ENCODE peak calls at places on chromosomes 16 and 17, in six cellular contexts. One of them, this sample, is unnamed.

GRCh38 chr17:66386789-66387351 is 84.5 kb downstream of the PRKCA start:
- DNase-seq in BJ: no peak
- DNase-seq in choroid plexus epithelial cell: no peak
- DNase-seq in AG09319: no peak
- DNase-seq in epithelial cell of proximal tubule: peak; percentile 71
- DNase-seq in cardiac fibroblast: no peak
- DNase-seq in this sample: no peak

GRCh38 chr17:59345476-59345875 is 14.0 kb downstream of the YPEL2 start:
- DNase-seq in BJ: no peak
- DNase-seq in AG09319: no peak
- DNase-seq in choroid plexus epithelial cell: no peak
- DNase-seq in epithelial cell of proximal tubule: no peak
- DNase-seq in cardiac fibroblast: no peak
- DNase-seq in this sample: no peak

GRCh38 chr17:67108411-67108810 is 64.1 kb downstream of the CACNG1 start:
- DNase-seq in choroid plexus epithelial cell: no peak
- DNase-seq in AG09319: no peak
- DNase-seq in epithelial cell of proximal tubule: no peak
- DNase-seq in BJ: no peak
- DNase-seq in cardiac fibroblast: no peak
- DNase-seq in this sample: no peak

GRCh38 chr17:15945493-15946209 is 721 bp downstream of the ADORA2B start:
- DNase-seq in epithelial cell of proximal tubule: no peak
- DNase-seq in choroid plexus epithelial cell: peak; percentile 61
- DNase-seq in cardiac fibroblast: peak; percentile 45
- DNase-seq in BJ: no peak
- DNase-seq in AG09319: no peak
- DNase-seq in this sample: no peak

GRCh38 chr17:74012465-74012864 is 191.0 kb upstream of the RPL38 start:
- DNase-seq in epithelial cell of proximal tubule: no peak
- DNase-seq in AG09319: no peak
- DNase-seq in BJ: no peak
- DNase-seq in cardiac fibroblast: no peak
- DNase-seq in choroid plexus epithelial cell: no peak
- DNase-seq in this sample: no peak

GRCh38 chr17:32267690-32268205 is 2.1 kb downstream of the RHBDL3 start:
- DNase-seq in choroid plexus epithelial cell: no peak
- DNase-seq in AG09319: no peak
- DNase-seq in BJ: no peak
- DNase-seq in epithelial cell of proximal tubule: no peak
- DNase-seq in cardiac fibroblast: no peak
- DNase-seq in this sample: no peak

GRCh38 chr17:47649972-47650524 is 329 bp downstream of the KPNB1 start:
- DNase-seq in BJ: no peak
- DNase-seq in choroid plexus epithelial cell: no peak
- DNase-seq in cardiac fibroblast: peak; percentile 62
- DNase-seq in AG09319: no peak
- DNase-seq in epithelial cell of proximal tubule: no peak
- DNase-seq in this sample: no peak

GRCh38 chr17:73308017-73308823 is 3.6 kb downstream of the CDC42EP4 start:
- DNase-seq in AG09319: no peak
- DNase-seq in BJ: peak; percentile 68
- DNase-seq in choroid plexus epithelial cell: peak; percentile 95
- DNase-seq in epithelial cell of proximal tubule: peak; percentile 83
- DNase-seq in cardiac fibroblast: peak; percentile 82
- DNase-seq in this sample: no peak

GRCh38 chr17:27368971-27369370 is 75.1 kb downstream of the WSB1 start:
- DNase-seq in BJ: no peak
- DNase-seq in AG09319: no peak
- DNase-seq in choroid plexus epithelial cell: no peak
- DNase-seq in epithelial cell of proximal tubule: no peak
- DNase-seq in cardiac fibroblast: no peak
- DNase-seq in this sample: no peak

GRCh38 chr17:47915667-47916242 is 19.7 kb downstream of the SP2 start:
- DNase-seq in BJ: no peak
- DNase-seq in AG09319: no peak
- DNase-seq in epithelial cell of proximal tubule: no peak
- DNase-seq in choroid plexus epithelial cell: no peak
- DNase-seq in cardiac fibroblast: no peak
- DNase-seq in this sample: no peak

GRCh38 chr16:58041628-58041955 is 16.0 kb downstream of the MMP15 start:
- DNase-seq in BJ: no peak
- DNase-seq in cardiac fibroblast: no peak
- DNase-seq in choroid plexus epithelial cell: no peak
- DNase-seq in AG09319: no peak
- DNase-seq in epithelial cell of proximal tubule: no peak
- DNase-seq in this sample: no peak

GRCh38 chr16:79066621-79067020 is 533.9 kb downstream of the MAF start:
- DNase-seq in cardiac fibroblast: no peak
- DNase-seq in BJ: no peak
- DNase-seq in epithelial cell of proximal tubule: no peak
- DNase-seq in AG09319: no peak
- DNase-seq in choroid plexus epithelial cell: no peak
- DNase-seq in this sample: no peak

GRCh38 chr17:42845918-42846593 is 1.7 kb downstream of the AOC2 start:
- DNase-seq in cardiac fibroblast: no peak
- DNase-seq in BJ: no peak
- DNase-seq in AG09319: no peak
- DNase-seq in choroid plexus epithelial cell: no peak
- DNase-seq in epithelial cell of proximal tubule: no peak
- DNase-seq in this sample: no peak

GRCh38 chr17:413706-414440 is 61.3 kb upstream of the RPH3AL start:
- DNase-seq in epithelial cell of proximal tubule: no peak
- DNase-seq in AG09319: no peak
- DNase-seq in cardiac fibroblast: no peak
- DNase-seq in BJ: no peak
- DNase-seq in choroid plexus epithelial cell: no peak
- DNase-seq in this sample: no peak

GRCh38 chr17:57270801-57271245 is 14.5 kb downstream of the MSI2 start:
- DNase-seq in cardiac fibroblast: no peak
- DNase-seq in choroid plexus epithelial cell: no peak
- DNase-seq in AG09319: no peak
- DNase-seq in epithelial cell of proximal tubule: no peak
- DNase-seq in BJ: no peak
- DNase-seq in this sample: no peak

GRCh38 chr17:46979023-46979870 is at the start of gene RPRML:
- DNase-seq in choroid plexus epithelial cell: peak; percentile 27
- DNase-seq in epithelial cell of proximal tubule: no peak
- DNase-seq in cardiac fibroblast: no peak
- DNase-seq in AG09319: no peak
- DNase-seq in BJ: no peak
- DNase-seq in this sample: peak; percentile 54

GRCh38 chr17:11535231-11535630 is 63.0 kb upstream of the DNAH9 start:
- DNase-seq in BJ: no peak
- DNase-seq in epithelial cell of proximal tubule: no peak
- DNase-seq in cardiac fibroblast: no peak
- DNase-seq in choroid plexus epithelial cell: no peak
- DNase-seq in AG09319: no peak
- DNase-seq in this sample: no peak

GRCh38 chr17:79842656-79843474 is 3.6 kb upstream of the CBX4 start:
- DNase-seq in AG09319: no peak
- DNase-seq in cardiac fibroblast: peak; percentile 17
- DNase-seq in choroid plexus epithelial cell: no peak
- DNase-seq in epithelial cell of proximal tubule: no peak
- DNase-seq in BJ: no peak
- DNase-seq in this sample: peak; percentile 37

GRCh38 chr17:29145289-29146058 is 34.7 kb downstream of the MYO18A start:
- DNase-seq in choroid plexus epithelial cell: peak; percentile 93
- DNase-seq in epithelial cell of proximal tubule: no peak
- DNase-seq in BJ: no peak
- DNase-seq in cardiac fibroblast: peak; percentile 85
- DNase-seq in AG09319: no peak
- DNase-seq in this sample: peak; percentile 36

GRCh38 chr16:5386989-5387388 is 289.4 kb upstream of the EEF2KMT start:
- DNase-seq in AG09319: no peak
- DNase-seq in cardiac fibroblast: no peak
- DNase-seq in epithelial cell of proximal tubule: no peak
- DNase-seq in choroid plexus epithelial cell: no peak
- DNase-seq in BJ: no peak
- DNase-seq in this sample: no peak

GRCh38 chr17:65243838-65244237 is 106.7 kb downstream of the RGS9 start:
- DNase-seq in choroid plexus epithelial cell: peak; percentile 36
- DNase-seq in epithelial cell of proximal tubule: peak; percentile 7
- DNase-seq in AG09319: no peak
- DNase-seq in cardiac fibroblast: peak; percentile 56
- DNase-seq in BJ: no peak
- DNase-seq in this sample: no peak

GRCh38 chr17:16275024-16275423 is 58.0 kb downstream of the PIGL start:
- DNase-seq in cardiac fibroblast: no peak
- DNase-seq in AG09319: no peak
- DNase-seq in choroid plexus epithelial cell: no peak
- DNase-seq in epithelial cell of proximal tubule: no peak
- DNase-seq in BJ: no peak
- DNase-seq in this sample: no peak

DNA sequence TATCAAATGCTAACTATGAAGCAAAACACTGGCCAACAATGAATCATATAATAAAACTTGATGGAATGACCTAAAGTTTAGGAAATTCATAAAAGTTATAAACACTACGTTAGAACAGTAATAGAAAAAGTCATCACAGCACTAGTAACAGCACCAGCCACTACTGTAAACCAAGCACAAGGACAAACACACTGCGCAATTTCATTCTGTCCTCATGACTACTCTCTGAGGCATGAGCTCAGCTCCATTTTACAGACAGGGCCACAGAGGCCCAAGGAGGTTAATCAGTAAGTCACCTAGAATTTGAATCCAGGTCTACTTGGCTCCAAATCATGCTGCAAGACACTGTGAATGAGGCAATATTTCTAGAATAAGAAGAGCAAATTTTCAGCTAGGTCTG is 13.4 kb downstream of the EMC8 start:
- DNase-seq in BJ: no peak
- DNase-seq in AG09319: no peak
- DNase-seq in epithelial cell of proximal tubule: no peak
- DNase-seq in choroid plexus epithelial cell: no peak
- DNase-seq in cardiac fibroblast: peak; percentile 15
- DNase-seq in this sample: no peak
- TF ChIP-seq CTCF in BJ: no peak
- TF ChIP-seq CTCF in AG09319: no peak
- TF ChIP-seq CTCF in epithelial cell of proximal tubule: no peak
- TF ChIP-seq CTCF in choroid plexus epithelial cell: no peak
- TF ChIP-seq CTCF in cardiac fibroblast: no peak
- TF ChIP-seq CTCF in this sample: no peak

DNA sequence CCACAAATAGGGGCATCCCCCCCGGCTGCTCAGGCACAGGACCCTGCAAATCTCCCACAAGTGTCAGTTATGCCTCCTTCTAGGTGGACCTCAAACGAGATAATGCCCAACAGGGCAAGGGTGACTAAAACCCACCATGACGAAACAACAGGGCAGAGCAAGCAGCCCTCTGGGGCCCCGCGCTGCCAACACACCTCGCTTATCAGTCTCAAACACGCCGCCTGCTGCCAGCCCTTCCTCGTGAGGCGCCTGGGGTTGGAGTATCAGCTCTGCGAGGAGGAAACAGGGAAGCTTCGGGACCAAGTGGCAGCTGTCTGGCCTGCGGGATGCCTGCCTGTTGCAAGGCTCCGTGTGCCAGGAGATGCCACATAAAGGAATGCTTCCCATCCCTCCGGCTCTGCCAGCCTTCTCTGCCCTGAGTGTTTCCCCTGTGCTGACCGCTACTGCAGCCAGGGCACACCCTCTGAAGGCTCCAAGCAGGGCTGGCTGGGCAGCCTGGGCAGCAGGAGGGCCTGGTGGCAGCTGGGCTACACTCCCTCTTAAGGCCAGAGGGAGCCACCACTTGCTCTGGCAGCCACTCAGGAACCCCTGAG is 2.5 kb downstream of the SMIM5 start:
- DNase-seq in cardiac fibroblast: no peak
- DNase-seq in AG09319: no peak
- DNase-seq in choroid plexus epithelial cell: no peak
- DNase-seq in epithelial cell of proximal tubule: no peak
- DNase-seq in BJ: no peak
- DNase-seq in this sample: no peak
- TF ChIP-seq CTCF in cardiac fibroblast: no peak
- TF ChIP-seq CTCF in AG09319: no peak
- TF ChIP-seq CTCF in choroid plexus epithelial cell: no peak
- TF ChIP-seq CTCF in epithelial cell of proximal tubule: no peak
- TF ChIP-seq CTCF in BJ: no peak
- TF ChIP-seq CTCF in this sample: no peak

GRCh38 chr17:21001813-21002221 is 41.0 kb downstream of the USP22 start:
- DNase-seq in epithelial cell of proximal tubule: no peak
- DNase-seq in BJ: no peak
- DNase-seq in AG09319: no peak
- DNase-seq in choroid plexus epithelial cell: no peak
- DNase-seq in cardiac fibroblast: no peak
- DNase-seq in this sample: no peak
- TF ChIP-seq CTCF in epithelial cell of proximal tubule: no peak
- TF ChIP-seq CTCF in BJ: no peak
- TF ChIP-seq CTCF in AG09319: no peak
- TF ChIP-seq CTCF in choroid plexus epithelial cell: no peak
- TF ChIP-seq CTCF in cardiac fibroblast: no peak
- TF ChIP-seq CTCF in this sample: no peak

GRCh38 chr16:27202923-27203428 is 350 bp upstream of the KDM8 start:
- DNase-seq in BJ: no peak
- DNase-seq in cardiac fibroblast: no peak
- DNase-seq in epithelial cell of proximal tubule: no peak
- DNase-seq in AG09319: no peak
- DNase-seq in choroid plexus epithelial cell: no peak
- DNase-seq in this sample: no peak

GRCh38 chr16:27205436-27206065 is 2.2 kb downstream of the KDM8 start:
- DNase-seq in choroid plexus epithelial cell: no peak
- DNase-seq in BJ: no peak
- DNase-seq in epithelial cell of proximal tubule: no peak
- DNase-seq in AG09319: no peak
- DNase-seq in cardiac fibroblast: no peak
- DNase-seq in this sample: no peak

GRCh38 chr16:27199747-27200146 is 3.6 kb upstream of the KDM8 start:
- DNase-seq in epithelial cell of proximal tubule: no peak
- DNase-seq in cardiac fibroblast: peak; percentile 8
- DNase-seq in choroid plexus epithelial cell: peak; percentile 46
- DNase-seq in AG09319: no peak
- DNase-seq in BJ: no peak
- DNase-seq in this sample: no peak

GRCh38 chr16:27204232-27204915 is 1.0 kb downstream of the KDM8 start:
- DNase-seq in BJ: no peak
- DNase-seq in cardiac fibroblast: no peak
- DNase-seq in choroid plexus epithelial cell: no peak
- DNase-seq in epithelial cell of proximal tubule: no peak
- DNase-seq in AG09319: no peak
- DNase-seq in this sample: no peak

DNA sequence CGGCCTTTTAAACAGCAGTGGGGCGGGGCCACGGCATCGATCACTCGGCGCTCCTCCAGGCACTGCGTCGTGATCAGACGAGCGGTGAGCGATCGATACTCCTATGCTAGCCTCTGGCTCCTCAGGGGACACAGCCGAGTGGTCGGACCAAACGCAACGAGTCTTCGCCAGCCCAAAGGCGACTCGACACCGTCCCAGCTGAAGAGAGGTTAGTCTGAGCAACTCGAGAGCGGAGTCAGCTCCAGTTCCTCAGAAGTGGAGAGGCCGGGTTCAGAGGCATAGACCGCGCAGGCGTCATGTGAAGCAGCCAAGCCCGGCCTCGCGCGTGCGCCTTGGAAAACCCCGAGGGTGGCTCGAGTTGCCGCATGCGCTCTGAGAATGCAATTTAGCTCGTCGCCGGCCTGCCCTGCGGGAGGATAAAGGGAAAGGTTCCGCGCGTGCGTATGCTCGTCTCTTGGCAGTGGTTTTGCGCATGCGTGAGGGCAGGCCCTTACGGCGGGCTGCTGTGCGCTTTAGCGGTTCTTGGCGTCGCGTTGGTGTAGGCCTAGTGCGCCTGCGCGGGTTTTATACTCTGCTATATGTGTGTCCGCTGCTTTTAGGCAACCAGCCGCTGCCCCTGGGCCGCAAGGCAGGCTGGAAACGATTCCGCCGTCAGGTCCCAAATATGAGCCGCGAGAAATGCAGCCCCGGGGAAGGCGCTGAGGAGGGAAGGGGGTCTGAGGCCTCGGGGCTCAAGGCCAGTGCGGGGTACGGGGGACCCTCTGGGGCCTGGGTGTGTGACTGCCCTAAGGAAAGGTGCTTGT is at the start of gene KDM8:
- DNase-seq in epithelial cell of proximal tubule: peak; percentile 86
- DNase-seq in BJ: peak; percentile 99
- DNase-seq in choroid plexus epithelial cell: peak; percentile 100
- DNase-seq in cardiac fibroblast: peak; percentile 100
- DNase-seq in AG09319: peak; percentile 100
- DNase-seq in this sample: peak; percentile 97
- TF ChIP-seq CTCF in epithelial cell of proximal tubule: no peak
- TF ChIP-seq CTCF in BJ: no peak
- TF ChIP-seq CTCF in choroid plexus epithelial cell: no peak
- TF ChIP-seq CTCF in cardiac fibroblast: no peak
- TF ChIP-seq CTCF in AG09319: no peak
- TF ChIP-seq CTCF in this sample: no peak